ENCODE peak calls at places on chromosome 14, in five cellular contexts. One of them, this sample, is unnamed.

GRCh38 chr14:55450124-55450523 is 9.7 kb upstream of the TBPL2 start:
- DNase-seq in HCT116: no peak
- DNase-seq in SK-N-SH: no peak
- DNase-seq in H1: no peak
- DNase-seq in HepG2: no peak
- DNase-seq in this sample: no peak

GRCh38 chr14:20632448-20632830 is 9.1 kb downstream of the OR6S1 start:
- DNase-seq in H1: no peak
- DNase-seq in SK-N-SH: no peak
- DNase-seq in HCT116: no peak
- DNase-seq in HepG2: no peak
- DNase-seq in this sample: no peak

GRCh38 chr14:69887740-69888657 is 8.8 kb downstream of the SMOC1 start:
- DNase-seq in SK-N-SH: no peak
- DNase-seq in HepG2: peak; percentile 96
- DNase-seq in H1: no peak
- DNase-seq in HCT116: no peak
- DNase-seq in this sample: no peak

GRCh38 chr14:89621791-89622638 is 205.0 kb upstream of the FOXN3 start:
- DNase-seq in H1: no peak
- DNase-seq in HCT116: no peak
- DNase-seq in SK-N-SH: no peak
- DNase-seq in HepG2: peak; percentile 30
- DNase-seq in this sample: no peak

GRCh38 chr14:90495357-90496276 is 98.8 kb downstream of the CALM1 start:
- DNase-seq in SK-N-SH: peak; percentile 28
- DNase-seq in HepG2: peak; percentile 53
- DNase-seq in HCT116: no peak
- DNase-seq in H1: no peak
- DNase-seq in this sample: peak; percentile 92

GRCh38 chr14:61281186-61281676 is at the start of gene TMEM30B:
- DNase-seq in HepG2: no peak
- DNase-seq in H1: peak; percentile 70
- DNase-seq in SK-N-SH: no peak
- DNase-seq in HCT116: no peak
- DNase-seq in this sample: peak; percentile 99

GRCh38 chr14:89041245-89041585 is 216.8 kb downstream of the TTC8 start:
- DNase-seq in HepG2: peak; percentile 93
- DNase-seq in HCT116: peak; percentile 27
- DNase-seq in SK-N-SH: peak; percentile 69
- DNase-seq in H1: no peak
- DNase-seq in this sample: no peak

GRCh38 chr14:91755560-91755959 is 23.7 kb upstream of the CATSPERB start:
- DNase-seq in SK-N-SH: no peak
- DNase-seq in HCT116: peak; percentile 2
- DNase-seq in HepG2: peak; percentile 76
- DNase-seq in H1: no peak
- DNase-seq in this sample: peak; percentile 74

GRCh38 chr14:60482743-60483142 is 3.1 kb downstream of the C14orf39 start:
- DNase-seq in HepG2: peak; percentile 1
- DNase-seq in SK-N-SH: no peak
- DNase-seq in HCT116: peak; percentile 29
- DNase-seq in H1: no peak
- DNase-seq in this sample: no peak

GRCh38 chr14:75995372-75996041 is 9.9 kb downstream of the IFT43 start:
- DNase-seq in H1: no peak
- DNase-seq in HepG2: no peak
- DNase-seq in SK-N-SH: no peak
- DNase-seq in HCT116: no peak
- DNase-seq in this sample: no peak

GRCh38 chr14:99774526-99775307 is 18.5 kb upstream of the EML1 start:
- DNase-seq in H1: no peak
- DNase-seq in HepG2: no peak
- DNase-seq in HCT116: no peak
- DNase-seq in SK-N-SH: no peak
- DNase-seq in this sample: no peak

GRCh38 chr14:66965831-66966230 is 223.4 kb upstream of the GARIN2 start:
- DNase-seq in HepG2: no peak
- DNase-seq in SK-N-SH: no peak
- DNase-seq in HCT116: no peak
- DNase-seq in H1: no peak
- DNase-seq in this sample: no peak

GRCh38 chr14:92093320-92093719 is 13.1 kb downstream of the ATXN3 start:
- DNase-seq in SK-N-SH: peak; percentile 36
- DNase-seq in HepG2: no peak
- DNase-seq in HCT116: no peak
- DNase-seq in H1: no peak
- DNase-seq in this sample: no peak

GRCh38 chr14:82091097-82091496 is 557.4 kb upstream of the SEL1L start:
- DNase-seq in H1: no peak
- DNase-seq in SK-N-SH: no peak
- DNase-seq in HCT116: no peak
- DNase-seq in HepG2: no peak
- DNase-seq in this sample: no peak

GRCh38 chr14:68688872-68689371 is 103.9 kb downstream of the ZFP36L1 start:
- DNase-seq in H1: no peak
- DNase-seq in HCT116: no peak
- DNase-seq in SK-N-SH: peak; percentile 74
- DNase-seq in HepG2: no peak
- DNase-seq in this sample: no peak

GRCh38 chr14:68692216-68692615 is 100.7 kb downstream of the ZFP36L1 start:
- DNase-seq in H1: no peak
- DNase-seq in HepG2: no peak
- DNase-seq in HCT116: no peak
- DNase-seq in SK-N-SH: no peak
- DNase-seq in this sample: no peak

GRCh38 chr14:68691031-68691864 is 101.6 kb downstream of the ZFP36L1 start:
- DNase-seq in H1: no peak
- DNase-seq in HCT116: no peak
- DNase-seq in HepG2: no peak
- DNase-seq in SK-N-SH: peak; percentile 82
- DNase-seq in this sample: no peak

GRCh38 chr14:68689426-68689825 is 103.4 kb downstream of the ZFP36L1 start:
- DNase-seq in SK-N-SH: no peak
- DNase-seq in H1: no peak
- DNase-seq in HCT116: no peak
- DNase-seq in HepG2: no peak
- DNase-seq in this sample: no peak

DNA sequence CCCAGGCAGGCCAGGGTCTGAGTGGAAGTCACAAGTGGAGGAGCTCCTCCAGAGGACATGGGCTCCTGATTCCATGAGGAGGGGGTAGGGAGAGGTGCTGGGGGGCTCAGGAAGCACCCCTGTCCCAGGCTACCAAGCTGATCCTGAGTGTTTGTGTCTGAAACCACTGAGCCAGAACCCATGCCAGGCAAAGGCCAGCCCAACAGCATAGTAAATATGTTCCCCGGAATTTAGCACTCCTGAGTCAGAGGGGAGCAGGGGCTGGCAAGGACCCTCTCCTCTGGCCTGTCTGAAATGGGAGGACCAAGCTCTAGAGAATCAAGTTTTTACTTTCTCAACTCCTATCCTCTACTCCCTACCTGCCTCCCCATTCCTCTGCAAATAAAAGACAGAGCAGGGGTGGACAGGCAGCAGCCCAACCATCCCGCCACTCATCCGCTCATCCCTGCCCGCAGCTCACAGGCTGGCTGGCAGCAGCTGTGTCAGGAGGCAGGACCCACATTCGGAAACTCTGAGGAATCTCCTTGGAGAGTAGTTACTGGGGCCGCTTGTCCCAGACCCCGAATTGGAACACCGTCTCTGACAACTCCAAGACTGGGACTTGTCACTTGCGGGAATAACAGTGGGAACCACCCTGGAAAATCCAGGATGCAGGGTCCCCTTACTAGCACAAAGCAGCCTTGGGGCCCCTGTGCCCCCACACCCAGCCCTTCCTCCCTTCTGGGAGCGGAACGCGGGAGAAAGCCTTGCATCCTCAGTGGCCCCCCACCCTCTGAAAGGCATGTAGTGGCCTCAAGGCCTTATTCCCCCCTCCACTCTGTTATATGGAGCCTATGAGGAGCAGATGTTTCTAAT is 102.5 kb downstream of the ZFP36L1 start:
- DNase-seq in HepG2: no peak
- DNase-seq in SK-N-SH: peak; percentile 37
- DNase-seq in HCT116: no peak
- DNase-seq in H1: no peak
- DNase-seq in this sample: no peak
- TF ChIP-seq JUND in HepG2: no peak
- TF ChIP-seq JUND in SK-N-SH: no peak
- TF ChIP-seq JUND in HCT116: no peak
- TF ChIP-seq JUND in H1: no peak
- TF ChIP-seq JUND in this sample: no peak

DNA sequence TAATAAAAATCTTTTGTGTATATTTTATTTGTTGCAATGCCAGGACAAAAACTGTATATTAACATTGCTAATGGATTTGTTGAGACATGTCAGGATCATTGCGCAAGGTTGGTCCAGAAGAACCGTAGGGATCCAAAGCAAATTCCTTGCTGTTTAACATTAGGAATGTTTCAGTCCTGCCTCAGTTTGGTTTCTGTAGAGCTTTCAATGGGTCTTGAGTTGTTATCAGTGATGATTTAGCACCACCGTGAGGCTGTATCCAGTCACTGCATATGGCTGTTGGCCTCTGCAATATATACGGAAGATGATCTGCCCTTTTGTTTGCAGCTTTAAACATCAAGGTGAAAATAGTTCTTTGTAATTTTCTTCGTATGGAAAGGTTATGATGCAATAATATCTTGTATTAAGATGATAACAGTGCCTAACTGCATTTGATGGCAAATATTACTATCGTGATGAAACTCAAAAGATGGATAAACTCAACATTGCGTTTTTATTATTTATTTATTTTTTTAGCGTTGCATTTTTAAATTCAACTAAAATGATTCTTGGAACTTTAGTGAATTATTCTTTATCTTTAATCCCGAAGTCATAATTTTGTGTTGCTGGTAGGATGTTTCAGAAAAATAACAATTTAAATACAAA is 231.2 kb downstream of the AKAP6 start:
- DNase-seq in HepG2: peak; percentile 82
- DNase-seq in HCT116: peak; percentile 54
- DNase-seq in SK-N-SH: peak; percentile 59
- DNase-seq in H1: no peak
- DNase-seq in this sample: peak; percentile 88
- TF ChIP-seq JUND in HepG2: no peak
- TF ChIP-seq JUND in HCT116: no peak
- TF ChIP-seq JUND in SK-N-SH: no peak
- TF ChIP-seq JUND in H1: no peak
- TF ChIP-seq JUND in this sample: no peak

GRCh38 chr14:29817767-29818166 is 109.9 kb downstream of the PRKD1 start:
- DNase-seq in SK-N-SH: no peak
- DNase-seq in HepG2: no peak
- DNase-seq in H1: no peak
- DNase-seq in HCT116: no peak
- DNase-seq in this sample: no peak
- TF ChIP-seq JUND in SK-N-SH: no peak
- TF ChIP-seq JUND in HepG2: no peak
- TF ChIP-seq JUND in H1: no peak
- TF ChIP-seq JUND in HCT116: no peak
- TF ChIP-seq JUND in this sample: no peak

DNA sequence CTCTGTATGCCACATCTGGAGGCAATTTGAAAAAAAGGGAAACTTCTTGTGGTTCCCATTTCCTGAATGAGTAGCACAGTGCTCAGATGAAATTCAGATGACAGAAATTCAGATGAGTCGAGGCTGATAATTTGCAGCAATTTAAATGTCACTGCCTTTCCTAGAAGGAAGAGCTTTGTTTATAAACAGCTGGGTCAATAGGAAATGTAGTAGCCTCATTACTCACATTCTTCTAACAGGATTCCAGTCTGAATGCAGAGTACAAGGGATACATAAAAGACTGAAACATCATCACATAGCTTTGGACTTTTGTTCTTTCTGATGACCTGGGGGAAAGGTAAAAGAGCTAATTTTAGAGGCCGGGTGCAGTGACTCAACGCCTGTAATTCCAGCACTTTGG is 11.3 kb upstream of the DACT1 start:
- DNase-seq in HepG2: no peak
- DNase-seq in SK-N-SH: no peak
- DNase-seq in H1: no peak
- DNase-seq in HCT116: no peak
- DNase-seq in this sample: no peak
- TF ChIP-seq JUND in HepG2: no peak
- TF ChIP-seq JUND in SK-N-SH: peak; percentile 50
- TF ChIP-seq JUND in H1: no peak
- TF ChIP-seq JUND in HCT116: peak; percentile 26
- TF ChIP-seq JUND in this sample: no peak

GRCh38 chr14:64405295-64405694 is 17.1 kb downstream of the MTHFD1 start:
- DNase-seq in HCT116: no peak
- DNase-seq in SK-N-SH: no peak
- DNase-seq in H1: no peak
- DNase-seq in HepG2: no peak
- DNase-seq in this sample: no peak

GRCh38 chr14:64394973-64395633 is 7.0 kb downstream of the MTHFD1 start:
- DNase-seq in SK-N-SH: no peak
- DNase-seq in HepG2: no peak
- DNase-seq in HCT116: no peak
- DNase-seq in H1: no peak
- DNase-seq in this sample: no peak

GRCh38 chr14:64401923-64402322 is 13.8 kb downstream of the MTHFD1 start:
- DNase-seq in SK-N-SH: no peak
- DNase-seq in HepG2: peak; percentile 2
- DNase-seq in H1: no peak
- DNase-seq in HCT116: no peak
- DNase-seq in this sample: no peak

DNA sequence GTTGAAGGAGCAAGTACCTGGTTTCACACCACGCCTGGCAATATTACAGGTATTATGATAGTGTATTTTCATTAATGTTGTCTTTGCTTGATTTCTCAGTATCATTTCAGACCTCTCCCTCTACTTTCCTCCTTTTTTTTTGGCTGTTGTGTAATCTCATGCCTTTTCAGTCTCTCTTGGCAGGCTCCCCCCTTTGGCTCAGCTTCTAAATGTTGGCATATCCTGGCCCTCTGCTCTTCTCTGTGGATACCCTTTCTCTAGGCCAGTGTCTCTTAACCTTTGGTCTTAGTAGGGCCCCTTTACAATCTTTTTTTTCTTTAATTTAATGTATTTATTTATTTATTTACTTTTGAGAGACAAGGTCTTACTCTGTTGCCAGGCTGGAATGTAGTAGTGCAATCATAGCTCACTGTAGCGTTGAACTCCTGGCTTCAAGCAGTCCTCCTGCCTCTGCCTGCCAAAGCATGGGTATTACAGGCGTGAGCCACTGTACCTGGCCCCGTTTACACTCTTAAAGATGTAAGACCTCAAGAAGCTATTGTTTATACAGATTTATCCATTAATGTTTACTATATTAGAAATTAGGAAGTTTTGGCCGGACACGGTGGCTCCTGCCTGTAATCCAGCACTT is 12.8 kb downstream of the MTHFD1 start:
- DNase-seq in HCT116: no peak
- DNase-seq in H1: no peak
- DNase-seq in SK-N-SH: no peak
- DNase-seq in HepG2: no peak
- DNase-seq in this sample: no peak
- TF ChIP-seq JUND in HCT116: no peak
- TF ChIP-seq JUND in H1: no peak
- TF ChIP-seq JUND in SK-N-SH: no peak
- TF ChIP-seq JUND in HepG2: no peak
- TF ChIP-seq JUND in this sample: no peak

GRCh38 chr14:53043107-53043704 is 92.4 kb upstream of the FERMT2 start:
- DNase-seq in SK-N-SH: no peak
- DNase-seq in HepG2: no peak
- DNase-seq in H1: no peak
- DNase-seq in HCT116: no peak
- DNase-seq in this sample: no peak
- TF ChIP-seq JUND in SK-N-SH: no peak
- TF ChIP-seq JUND in HepG2: no peak
- TF ChIP-seq JUND in H1: no peak
- TF ChIP-seq JUND in HCT116: no peak
- TF ChIP-seq JUND in this sample: no peak